ENCODE peak calls at places on chromosomes 3 and 15, in seven cellular contexts. C is left lung; S is PC-3; Y is WERI-Rb-1; O is CD4-positive, CD25-positive, alpha-beta regulatory T cell; R is astrocyte; W is CD8-positive, alpha-beta T cell. U is an unnamed sample. For H3K27me3, the result is how much of the 10 kb centered on the place peaks cover.

GRCh38 chr15:78131295-78132021 is at the start of gene CIB2:
- DNase-seq in Y (peak), S (peak), W (peak), O (peak), C (peak), R (peak), U (peak)

GRCh38 chr3:133506215-133506901 is 67.1 kb upstream of the CDV3 start:
- DNase-seq in S (no peak), Y (no peak), O (peak), C (no peak), W (no peak), R (no peak), U (no peak)

GRCh38 chr15:27897481-27897880 is 201.6 kb downstream of the OCA2 start:
- DNase-seq in W (no peak), S (no peak), R (no peak), Y (no peak), C (no peak), O (no peak), U (no peak)

GRCh38 chr3:75192065-75192658 is 472.0 kb upstream of the FRG2C start:
- DNase-seq in W (peak), O (peak), Y (peak), S (peak), C (no peak), R (no peak), U (peak)

GRCh38 chr15:28125673-28126651 is 26.8 kb upstream of the OCA2 start:
- DNase-seq in S (peak), C (no peak), R (peak), W (no peak), Y (no peak), O (no peak), U (no peak)

GRCh38 chr3:181558870-181559269 is 152.9 kb upstream of the SOX2 start:
- DNase-seq in R (peak), O (no peak), S (no peak), Y (no peak), C (no peak), W (no peak), U (peak)

GRCh38 chr15:38868326-38869114 is 303.9 kb upstream of the RASGRP1 start:
- DNase-seq in C (no peak), S (peak), R (peak), Y (no peak), O (no peak), W (no peak), U (no peak)

GRCh38 chr15:62067448-62068044 is 769 bp downstream of the C2CD4A start:
- DNase-seq in Y (peak), W (no peak), S (peak), C (peak), O (no peak), R (no peak), U (peak)

GRCh38 chr15:98077186-98077585 is 116.7 kb downstream of the ARRDC4 start:
- DNase-seq in S (no peak), C (peak), O (no peak), Y (no peak), W (no peak), R (no peak), U (peak)

GRCh38 chr15:37819191-37819590 is 115.2 kb upstream of the TMCO5A start:
- DNase-seq in Y (no peak), W (no peak), O (no peak), R (peak), C (no peak), S (no peak), U (peak)

GRCh38 chr15:99054025-99054387 is 46.4 kb upstream of the PGPEP1L start:
- DNase-seq in Y (no peak), S (no peak), O (no peak), W (no peak), R (no peak), C (no peak), U (no peak)

GRCh38 chr3:185207931-185208746 is 45.7 kb downstream of the EHHADH start:
- DNase-seq in W (no peak), Y (no peak), O (no peak), C (no peak), S (peak), R (peak), U (no peak)

GRCh38 chr15:57591822-57592367 is at the start of gene MYZAP:
- DNase-seq in O (peak), C (peak), W (peak), S (peak), R (no peak), Y (peak), U (peak)

GRCh38 chr3:180229113-180229512 is 192.4 kb upstream of the PEX5L start:
- DNase-seq in C (no peak), R (no peak), S (no peak), Y (peak), W (no peak), O (no peak), U (no peak)

GRCh38 chr15:38017721-38018120 is 83.3 kb downstream of the TMCO5A start:
- DNase-seq in S (no peak), O (no peak), C (peak), R (no peak), W (no peak), Y (no peak), U (no peak)

GRCh38 chr3:72255191-72255590 is 470.2 kb upstream of the PROK2 start:
- DNase-seq in R (peak), C (no peak), W (no peak), S (no peak), O (no peak), Y (no peak), U (no peak)

GRCh38 chr3:73558399-73559075 is 66.2 kb downstream of the PDZRN3 start:
- DNase-seq in O (no peak), R (no peak), S (no peak), C (no peak), Y (peak), W (no peak), U (peak)

GRCh38 chr15:41967506-41968206 is 4.7 kb downstream of the EHD4 start:
- DNase-seq in C (peak), W (no peak), S (no peak), R (peak), O (no peak), Y (peak), U (no peak)

GRCh38 chr3:39171860-39172259 is 18.5 kb upstream of the CSRNP1 start:
- DNase-seq in O (no peak), Y (no peak), S (no peak), C (no peak), W (no peak), R (no peak), U (no peak)

GRCh38 chr3:179750720-179751328 is 98.0 kb downstream of the USP13 start:
- DNase-seq in O (no peak), R (peak), W (no peak), Y (peak), S (peak), C (no peak), U (peak)

GRCh38 chr3:52318186-52318793 is 2.2 kb downstream of the DNAH1 start:
- DNase-seq in Y (no peak), C (peak), W (no peak), O (no peak), R (no peak), S (no peak), U (no peak)

GRCh38 chr3:16828815-16829214 is 55.9 kb upstream of the PLCL2 start:
- DNase-seq in W (peak), S (peak), C (no peak), Y (peak), R (peak), O (peak), U (peak)

GRCh38 chr3:158381274-158381868 is 189.6 kb upstream of the MLF1 start:
- DNase-seq in R (peak), Y (no peak), S (peak), W (no peak), O (no peak), C (no peak), U (no peak)

GRCh38 chr15:70245932-70246622 is 148.4 kb upstream of the TLE3 start:
- DNase-seq in R (peak), W (no peak), Y (no peak), S (peak), C (peak), O (no peak), U (no peak)

GRCh38 chr15:51796777-51797474 is 32.5 kb upstream of the TMOD3 start:
- DNase-seq in W (no peak), C (no peak), R (no peak), S (peak), O (no peak), Y (peak), U (no peak)

GRCh38 chr15:89472785-89473256 is 23.6 kb downstream of the RHCG start:
- DNase-seq in O (no peak), R (peak), Y (peak), W (no peak), C (peak), S (peak), U (peak)

GRCh38 chr15:38378162-38378560 is 75.8 kb upstream of the FAM98B start:
- DNase-seq in C (peak), W (no peak), R (peak), O (no peak), S (no peak), Y (no peak), U (peak)

GRCh38 chr15:55654541-55654940 is 66.4 kb upstream of the PYGO1 start:
- DNase-seq in O (no peak), S (peak), Y (no peak), C (no peak), W (no peak), R (peak), U (no peak)

GRCh38 chr3:67381667-67382272 is 272.6 kb downstream of the SUCLG2 start:
- DNase-seq in W (no peak), O (no peak), S (peak), C (no peak), Y (no peak), R (no peak), U (peak)

GRCh38 chr3:148971819-148972218 is 19.5 kb upstream of the GYG1 start:
- DNase-seq in W (no peak), O (no peak), Y (no peak), S (no peak), C (no peak), R (peak), U (no peak)

GRCh38 chr3:106338582-106339219 is 469.9 kb upstream of the CBLB start:
- DNase-seq in S (peak), O (no peak), R (no peak), W (no peak), C (no peak), Y (no peak), U (no peak)

GRCh38 chr3:129161860-129162271 is 1.0 kb upstream of the ISY1 start:
- DNase-seq in R (no peak), S (peak), C (no peak), O (no peak), W (no peak), Y (no peak), U (no peak)

GRCh38 chr15:89114974-89115373 is 26.7 kb downstream of the ABHD2 start:
- DNase-seq in W (no peak), S (peak), O (no peak), R (peak), C (no peak), Y (no peak), U (no peak)

GRCh38 chr3:98977520-98977919 is 76.0 kb upstream of the DCBLD2 start:
- DNase-seq in Y (no peak), R (peak), O (no peak), C (no peak), S (peak), W (no peak), U (no peak)
- H3K4me3 ChIP-seq in Y (no peak), R (no peak), O (no peak), C (no peak), S (peak), W (no peak), U (no peak)

GRCh38 chr15:65960586-65960985 is 91.3 kb downstream of the RAB11A start:
- DNase-seq in S (no peak), R (no peak), Y (no peak), O (no peak), C (no peak), W (no peak), U (no peak)
- H3K27me3 ChIP-seq in S (under half), R (under half), Y (under half), O (under half), C (under half), W (under half), U (under half)

DNA sequence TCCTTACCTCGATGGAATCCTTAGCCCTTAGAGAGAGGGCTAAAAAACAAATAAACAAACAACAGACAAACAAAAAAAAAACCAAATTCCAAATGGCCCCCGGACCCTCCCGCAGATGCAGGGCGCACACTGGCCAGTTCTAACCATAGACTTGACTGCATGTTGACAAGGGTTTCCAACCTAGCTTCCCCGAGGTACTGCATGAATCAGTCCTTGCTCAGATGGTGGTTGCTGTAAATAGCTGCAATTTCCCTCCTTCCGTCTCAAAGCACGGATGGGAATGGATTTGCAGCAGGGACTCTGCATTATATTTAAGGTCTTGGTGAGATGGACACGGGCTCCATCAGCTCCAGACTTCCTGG is 162.8 kb downstream of the CD47 start:
- DNase-seq in S (peak), C (no peak), O (no peak), W (no peak), Y (no peak), R (peak), U (peak)
- H3K4me3 ChIP-seq in S (peak), C (peak), O (peak), W (peak), Y (peak), R (peak), U (peak)

GRCh38 chr15:68427961-68428360 is 4.0 kb downstream of the ITGA11 start:
- DNase-seq in R (no peak), S (no peak), O (no peak), C (no peak), Y (no peak), W (no peak), U (no peak)
- H3K27me3 ChIP-seq in R (under half), S (under half), O (under half), C (under half), Y (under half), W (under half), U (under half)

GRCh38 chr15:81531141-81531592 is 157.2 kb upstream of the TMC3 start:
- DNase-seq in O (no peak), S (peak), C (no peak), Y (peak), W (no peak), R (peak), U (no peak)
- H3K4me3 ChIP-seq in O (no peak), S (no peak), C (no peak), Y (no peak), W (no peak), R (no peak), U (no peak)

GRCh38 chr3:123411340-123412040 is 37.4 kb downstream of the ADCY5 start:
- DNase-seq in Y (no peak), S (no peak), W (no peak), C (no peak), R (no peak), O (no peak), U (no peak)
- H3K27me3 ChIP-seq in Y (under half), S (under half), W (under half), C (under half), R (under half), O (under half), U (under half)

GRCh38 chr3:187976361-187976900 is 177.5 kb upstream of the LPP start:
- DNase-seq in W (no peak), R (no peak), C (no peak), O (no peak), S (no peak), Y (no peak), U (no peak)
- H3K4me3 ChIP-seq in W (no peak), R (no peak), C (no peak), O (peak), S (no peak), Y (no peak), U (no peak)